ENCODE peak calls at places on chromosome 11, in seven cellular contexts. L is stomach, P is HCT116, B is transverse colon, M is breast epithelium, E is SK-N-MC, N is GM12878. R is an unnamed sample.

GRCh38 chr11:61480936-61481335 is 27.6 kb upstream of the LRRC10B start:
- DNase-seq in L (no peak), P (no peak), B (peak; percentile 47), M (no peak), E (no peak), N (no peak), R (no peak)

GRCh38 chr11:95067828-95068244 is 1.1 kb downstream of the SRSF8 start:
- DNase-seq in L (no peak), P (no peak), B (no peak), M (peak; percentile 42), E (no peak), N (no peak), R (peak; percentile 33)

GRCh38 chr11:49202287-49202976 is 6.0 kb downstream of the FOLH1 start:
- DNase-seq in L (no peak), P (no peak), B (no peak), M (no peak), E (no peak), N (no peak), R (no peak)

GRCh38 chr11:23233075-23233474 is 372.8 kb upstream of the CCDC179 start:
- DNase-seq in L (no peak), P (no peak), B (no peak), M (no peak), E (no peak), N (no peak), R (no peak)

GRCh38 chr11:29200776-29201574 is 815.9 kb downstream of the KCNA4 start:
- DNase-seq in L (no peak), P (no peak), B (peak; percentile 60), M (no peak), E (no peak), N (no peak), R (no peak)

GRCh38 chr11:78061088-78061920 is 2.4 kb upstream of the THRSP start:
- DNase-seq in L (peak; percentile 64), P (no peak), B (no peak), M (peak; percentile 57), E (no peak), N (no peak), R (no peak)

GRCh38 chr11:96426356-96427103 is 36.7 kb downstream of the JRKL start:
- DNase-seq in L (no peak), P (peak; percentile 19), B (no peak), M (no peak), E (peak; percentile 22), N (no peak), R (peak; percentile 30)

GRCh38 chr11:17328856-17329490 is 22.6 kb upstream of the NCR3LG1 start:
- DNase-seq in L (peak; percentile 46), P (no peak), B (no peak), M (no peak), E (no peak), N (no peak), R (no peak)

GRCh38 chr11:128532016-128532570 is 55.3 kb downstream of the ETS1 start:
- DNase-seq in L (peak; percentile 48), P (no peak), B (no peak), M (no peak), E (no peak), N (no peak), R (no peak)

GRCh38 chr11:6520265-6520664 is 23.2 kb downstream of the DNHD1 start:
- DNase-seq in L (no peak), P (no peak), B (no peak), M (no peak), E (no peak), N (no peak), R (no peak)

GRCh38 chr11:10693509-10694071 is at the start of gene IRAG1:
- DNase-seq in L (peak; percentile 38), P (no peak), B (peak; percentile 37), M (peak; percentile 54), E (no peak), N (no peak), R (no peak)

GRCh38 chr11:8011981-8012444 is 24.9 kb downstream of the EIF3F start:
- DNase-seq in L (no peak), P (no peak), B (no peak), M (no peak), E (no peak), N (no peak), R (no peak)

GRCh38 chr11:123431619-123432018 is 1.6 kb downstream of the GRAMD1B start:
- DNase-seq in L (no peak), P (no peak), B (no peak), M (no peak), E (no peak), N (no peak), R (no peak)

GRCh38 chr11:87194985-87195820 is 157.5 kb downstream of the TMEM135 start:
- DNase-seq in L (no peak), P (no peak), B (no peak), M (no peak), E (peak; percentile 61), N (no peak), R (no peak)

GRCh38 chr11:75968021-75968685 is 153.1 kb downstream of the UVRAG start:
- DNase-seq in L (no peak), P (no peak), B (no peak), M (no peak), E (no peak), N (no peak), R (no peak)

GRCh38 chr11:130523609-130524008 is 75.2 kb downstream of the ADAMTS15 start:
- DNase-seq in L (no peak), P (no peak), B (no peak), M (no peak), E (no peak), N (no peak), R (no peak)

GRCh38 chr11:57668467-57668890 is 565 bp downstream of the ZDHHC5 start:
- DNase-seq in L (no peak), P (no peak), B (peak; percentile 40), M (no peak), E (no peak), N (no peak), R (no peak)

GRCh38 chr11:38153985-38154384 is 1555.9 kb upstream of the RAG2 start:
- DNase-seq in L (no peak), P (no peak), B (no peak), M (no peak), E (no peak), N (no peak), R (no peak)

GRCh38 chr11:24386551-24387404 is 110.1 kb upstream of the LUZP2 start:
- DNase-seq in L (no peak), P (no peak), B (no peak), M (no peak), E (peak; percentile 2), N (no peak), R (no peak)

DNA sequence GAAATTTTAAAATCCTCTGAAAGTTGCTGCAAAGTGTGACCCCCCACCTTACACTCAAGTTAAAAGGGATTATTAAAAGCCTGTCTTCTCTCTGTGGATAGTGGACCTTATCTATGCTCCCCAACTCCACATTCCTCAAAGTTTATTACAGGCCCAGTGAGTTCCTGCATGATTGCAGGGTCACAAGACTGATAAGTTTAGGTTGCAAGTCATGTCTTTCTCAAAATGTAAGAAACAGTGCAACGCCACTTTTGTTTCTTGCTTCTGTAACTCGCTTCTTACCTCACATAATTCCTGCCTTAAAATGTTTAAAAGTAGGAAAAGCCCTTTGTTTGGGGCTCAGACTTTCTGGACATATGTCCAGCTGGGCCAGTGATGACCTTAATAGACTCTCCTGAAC is 38.4 kb upstream of the GLYAT start:
- DNase-seq in L (no peak), P (no peak), B (no peak), M (no peak), E (no peak), N (no peak), R (no peak)
- TF ChIP-seq POLR2AphosphoS5 in L (no peak), P (no peak), B (no peak), M (no peak), E (no peak), N (no peak), R (no peak)

DNA sequence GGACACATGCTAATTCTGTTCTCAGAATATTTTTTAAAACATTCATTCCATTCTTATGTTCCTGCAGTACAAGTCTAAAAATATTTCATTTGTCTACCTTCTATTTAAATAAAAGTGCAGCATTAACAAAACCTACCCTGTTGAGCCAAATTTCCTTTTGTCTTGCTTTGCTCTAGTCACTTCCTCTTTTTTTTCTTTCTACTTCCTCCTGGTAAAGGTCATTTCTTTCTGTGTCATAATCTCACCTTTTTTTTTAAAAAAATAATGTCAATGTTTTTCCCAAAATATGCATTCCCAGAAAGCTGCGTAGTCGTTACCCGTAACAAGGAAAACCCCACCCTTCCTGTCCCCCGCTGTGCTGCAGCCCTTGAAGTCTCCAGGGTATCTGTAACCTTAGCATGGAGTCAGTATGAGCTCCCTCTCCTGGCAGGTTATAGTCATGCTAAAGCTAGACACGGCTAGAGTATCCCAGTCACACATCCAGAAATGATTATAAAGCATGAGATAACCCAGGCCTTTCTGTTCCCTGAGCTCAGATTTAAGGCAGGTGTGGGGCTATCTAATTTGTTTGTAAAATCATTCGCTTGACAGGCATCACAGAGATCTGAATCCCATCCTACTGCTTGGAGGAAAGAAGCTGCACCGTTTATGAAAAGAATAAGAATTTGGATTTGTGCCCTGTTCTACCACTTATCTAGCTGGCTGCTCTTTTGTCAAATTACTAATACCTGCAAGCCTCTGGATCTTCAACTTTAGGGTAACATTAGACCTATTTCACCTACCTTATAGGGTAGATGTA is 51.1 kb upstream of the EED start:
- DNase-seq in L (peak; percentile 56), P (peak; percentile 86), B (peak; percentile 64), M (peak; percentile 57), E (peak; percentile 86), N (peak; percentile 78), R (peak; percentile 67)
- H3K4me3 ChIP-seq in L (peak overlapping the region; percentile 23), P (peak overlapping the region; percentile 20), B (peak overlapping the region; percentile 35), M (no peak overlapping the region), E (peak overlapping the region; percentile 64), N (peak overlapping the region; percentile 49), R (peak overlapping the region; percentile 12)

GRCh38 chr11:4641501-4641900 is 2.3 kb upstream of the OR51E1 start:
- DNase-seq in L (no peak), P (no peak), B (no peak), M (no peak), E (no peak), N (no peak), R (no peak)

GRCh38 chr11:4636136-4636535 is 1.1 kb upstream of the OR51D1 start:
- DNase-seq in L (no peak), P (no peak), B (no peak), M (no peak), E (no peak), N (no peak), R (no peak)

GRCh38 chr11:4639931-4640330 is 2.7 kb downstream of the OR51D1 start:
- DNase-seq in L (no peak), P (no peak), B (no peak), M (no peak), E (no peak), N (no peak), R (no peak)

GRCh38 chr11:4636962-4637661 is at the start of gene OR51D1:
- DNase-seq in L (peak; percentile 79), P (peak; percentile 43), B (peak; percentile 77), M (peak; percentile 34), E (peak; percentile 28), N (peak; percentile 21), R (peak; percentile 75)

GRCh38 chr11:4637662-4638047 is 378 bp downstream of the OR51D1 start:
- DNase-seq in L (no peak), P (no peak), B (no peak), M (no peak), E (no peak), N (no peak), R (no peak)
- H3K27ac ChIP-seq in L (no peak overlapping the region), P (no peak overlapping the region), B (no peak overlapping the region), M (no peak overlapping the region), E (no peak overlapping the region), N (no peak overlapping the region), R (no peak overlapping the region)

DNA sequence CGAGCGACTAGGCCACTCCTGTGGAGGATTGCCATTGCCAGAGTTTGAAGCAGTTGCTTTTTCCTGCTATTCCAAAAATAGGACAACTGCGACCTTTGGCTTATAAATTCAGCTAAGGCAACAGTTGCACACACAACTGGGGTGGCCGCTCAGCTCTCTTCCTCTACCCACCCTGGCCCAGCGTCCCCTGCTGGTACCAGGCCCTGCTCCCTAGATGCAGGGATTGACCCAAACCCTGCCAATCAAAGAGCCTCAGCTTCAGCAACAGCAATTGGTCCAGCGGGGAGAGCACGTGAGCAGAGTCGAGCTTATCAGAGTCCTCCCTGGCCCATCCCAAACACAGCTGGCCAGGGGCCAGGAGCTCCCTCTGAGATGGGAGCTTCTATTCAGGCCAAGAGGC is 22.0 kb upstream of the CABP2 start:
- DNase-seq in L (peak; percentile 32), P (no peak), B (peak; percentile 85), M (no peak), E (no peak), N (no peak), R (no peak)
- TF ChIP-seq POLR2AphosphoS5 in L (no peak), P (no peak), B (no peak), M (no peak), E (no peak), N (no peak), R (no peak)